ENCODE peak calls at places on chromosomes 2 and 18, in four cellular contexts. One of them, this sample, is unnamed.

GRCh38 chr2:232839680-232840079 is 30.4 kb upstream of the SNORC start:
- DNase-seq in HCT116: no peak
- DNase-seq in GM12878: no peak
- DNase-seq in K562: no peak
- DNase-seq in this sample: no peak

GRCh38 chr18:27839141-27839540 is 337.8 kb downstream of the CDH2 start:
- DNase-seq in GM12878: no peak
- DNase-seq in HCT116: no peak
- DNase-seq in K562: no peak
- DNase-seq in this sample: peak; percentile 15

GRCh38 chr2:236286866-236287545 is 22.8 kb upstream of the ASB18 start:
- DNase-seq in HCT116: no peak
- DNase-seq in GM12878: no peak
- DNase-seq in K562: no peak
- DNase-seq in this sample: no peak

GRCh38 chr18:48668466-48669179 is 129.8 kb downstream of the CTIF start:
- DNase-seq in K562: no peak
- DNase-seq in HCT116: no peak
- DNase-seq in GM12878: no peak
- DNase-seq in this sample: no peak

GRCh38 chr2:62409442-62409841 is 96.6 kb downstream of the TMEM17 start:
- DNase-seq in HCT116: no peak
- DNase-seq in GM12878: no peak
- DNase-seq in K562: no peak
- DNase-seq in this sample: no peak

GRCh38 chr2:187917535-187917934 is 363.3 kb upstream of the TFPI start:
- DNase-seq in GM12878: no peak
- DNase-seq in HCT116: no peak
- DNase-seq in K562: no peak
- DNase-seq in this sample: no peak

GRCh38 chr2:234789926-234790325 is 161.9 kb upstream of the SH3BP4 start:
- DNase-seq in HCT116: no peak
- DNase-seq in GM12878: no peak
- DNase-seq in K562: no peak
- DNase-seq in this sample: no peak

GRCh38 chr2:158926478-158926948 is 41.9 kb upstream of the TANC1 start:
- DNase-seq in HCT116: peak; percentile 34
- DNase-seq in K562: no peak
- DNase-seq in GM12878: no peak
- DNase-seq in this sample: peak; percentile 30

GRCh38 chr18:58408665-58409064 is 220.2 kb downstream of the ALPK2 start:
- DNase-seq in GM12878: no peak
- DNase-seq in HCT116: no peak
- DNase-seq in K562: no peak
- DNase-seq in this sample: peak; percentile 46

GRCh38 chr2:72886505-72887031 is 640 bp upstream of the SPR start:
- DNase-seq in GM12878: no peak
- DNase-seq in K562: no peak
- DNase-seq in HCT116: no peak
- DNase-seq in this sample: no peak

GRCh38 chr2:135494503-135494902 is 36.5 kb downstream of the ZRANB3 start:
- DNase-seq in HCT116: no peak
- DNase-seq in GM12878: no peak
- DNase-seq in K562: no peak
- DNase-seq in this sample: no peak

GRCh38 chr2:82652117-82652516 is 1807.0 kb downstream of the SUCLG1 start:
- DNase-seq in GM12878: no peak
- DNase-seq in K562: no peak
- DNase-seq in HCT116: no peak
- DNase-seq in this sample: no peak

GRCh38 chr2:122758967-122759366 is 1003.5 kb downstream of the TSN start:
- DNase-seq in K562: no peak
- DNase-seq in GM12878: no peak
- DNase-seq in HCT116: no peak
- DNase-seq in this sample: no peak

GRCh38 chr2:102033028-102033749 is 41.4 kb downstream of the IL1R2 start:
- DNase-seq in GM12878: peak; percentile 53
- DNase-seq in HCT116: no peak
- DNase-seq in K562: no peak
- DNase-seq in this sample: peak; percentile 80

GRCh38 chr18:33210575-33211189 is 229.8 kb downstream of the CCDC178 start:
- DNase-seq in HCT116: no peak
- DNase-seq in GM12878: no peak
- DNase-seq in K562: no peak
- DNase-seq in this sample: peak; percentile 3

GRCh38 chr2:213251618-213252017 is 32.6 kb upstream of the SPAG16 start:
- DNase-seq in HCT116: peak; percentile 50
- DNase-seq in GM12878: no peak
- DNase-seq in K562: peak; percentile 38
- DNase-seq in this sample: peak; percentile 72

GRCh38 chr18:5066380-5066977 is 130.6 kb downstream of the AKAIN1 start:
- DNase-seq in GM12878: no peak
- DNase-seq in K562: peak; percentile 31
- DNase-seq in HCT116: no peak
- DNase-seq in this sample: peak; percentile 12

GRCh38 chr2:85288244-85288725 is 39.5 kb downstream of the TGOLN2 start:
- DNase-seq in K562: no peak
- DNase-seq in HCT116: peak; percentile 23
- DNase-seq in GM12878: no peak
- DNase-seq in this sample: no peak

GRCh38 chr2:226891780-226892590 is 56.1 kb downstream of the RHBDD1 start:
- DNase-seq in HCT116: no peak
- DNase-seq in K562: no peak
- DNase-seq in GM12878: no peak
- DNase-seq in this sample: no peak

GRCh38 chr2:147548453-147548852 is 296.4 kb upstream of the ACVR2A start:
- DNase-seq in HCT116: no peak
- DNase-seq in K562: no peak
- DNase-seq in GM12878: no peak
- DNase-seq in this sample: no peak

GRCh38 chr2:5766621-5767020 is 74.4 kb downstream of the SOX11 start:
- DNase-seq in HCT116: no peak
- DNase-seq in K562: no peak
- DNase-seq in GM12878: no peak
- DNase-seq in this sample: no peak

GRCh38 chr2:26355038-26355995 is 8.7 kb upstream of the ADGRF3 start:
- DNase-seq in HCT116: peak; percentile 97
- DNase-seq in GM12878: no peak
- DNase-seq in K562: peak; percentile 48
- DNase-seq in this sample: no peak

GRCh38 chr2:118774458-118775133 is 72.9 kb downstream of the EN1 start:
- DNase-seq in GM12878: no peak
- DNase-seq in HCT116: no peak
- DNase-seq in K562: peak; percentile 82
- DNase-seq in this sample: no peak
- TF ChIP-seq REST in GM12878: no peak
- TF ChIP-seq REST in HCT116: no peak
- TF ChIP-seq REST in K562: no peak
- TF ChIP-seq REST in this sample: no peak

GRCh38 chr2:53314718-53315117 is 452.9 kb upstream of the CHAC2 start:
- DNase-seq in GM12878: no peak
- DNase-seq in K562: no peak
- DNase-seq in HCT116: no peak
- DNase-seq in this sample: no peak

GRCh38 chr2:53312181-53312580 is 455.4 kb upstream of the CHAC2 start:
- DNase-seq in HCT116: no peak
- DNase-seq in GM12878: no peak
- DNase-seq in K562: no peak
- DNase-seq in this sample: no peak

GRCh38 chr2:53312721-53313120 is 454.9 kb upstream of the CHAC2 start:
- DNase-seq in K562: no peak
- DNase-seq in GM12878: no peak
- DNase-seq in HCT116: no peak
- DNase-seq in this sample: no peak

GRCh38 chr2:53317863-53318262 is 449.7 kb upstream of the CHAC2 start:
- DNase-seq in K562: no peak
- DNase-seq in HCT116: no peak
- DNase-seq in GM12878: no peak
- DNase-seq in this sample: no peak

DNA sequence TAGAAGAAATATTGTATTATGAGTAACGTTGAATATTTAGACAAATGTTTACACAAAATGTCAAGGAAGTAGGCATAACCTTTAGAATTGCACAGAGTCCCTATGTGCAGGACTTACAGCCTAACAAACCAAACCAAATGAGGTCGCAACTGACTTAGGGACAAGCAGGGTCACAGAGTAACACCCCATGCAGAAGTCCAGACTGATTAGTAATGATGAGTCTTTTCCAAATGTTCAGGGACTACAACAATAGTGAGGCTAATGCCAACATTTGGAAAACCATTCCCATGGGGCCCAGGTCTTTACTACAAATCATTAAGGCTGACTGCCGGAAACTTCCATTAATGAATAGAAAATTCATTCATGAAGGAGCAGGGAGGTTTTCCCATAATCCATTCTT is 452.4 kb upstream of the CHAC2 start:
- DNase-seq in K562: no peak
- DNase-seq in HCT116: no peak
- DNase-seq in GM12878: no peak
- DNase-seq in this sample: no peak
- TF ChIP-seq ATF3 in K562: no peak
- TF ChIP-seq ATF3 in HCT116: no peak
- TF ChIP-seq ATF3 in GM12878: no peak
- TF ChIP-seq ATF3 in this sample: no peak

GRCh38 chr2:100786297-100786658 is 33.7 kb upstream of the NPAS2 start:
- DNase-seq in HCT116: no peak
- DNase-seq in GM12878: no peak
- DNase-seq in K562: no peak
- DNase-seq in this sample: no peak
- TF ChIP-seq REST in HCT116: no peak
- TF ChIP-seq REST in GM12878: no peak
- TF ChIP-seq REST in K562: no peak
- TF ChIP-seq REST in this sample: no peak

GRCh38 chr2:71460056-71460455 is 6.7 kb downstream of the DYSF start:
- DNase-seq in K562: no peak
- DNase-seq in HCT116: no peak
- DNase-seq in GM12878: no peak
- DNase-seq in this sample: no peak

GRCh38 chr2:71457123-71457958 is 4.0 kb downstream of the DYSF start:
- DNase-seq in GM12878: no peak
- DNase-seq in K562: peak; percentile 55
- DNase-seq in HCT116: no peak
- DNase-seq in this sample: no peak

GRCh38 chr2:71457959-71458322 is 4.6 kb downstream of the DYSF start:
- DNase-seq in K562: no peak
- DNase-seq in GM12878: no peak
- DNase-seq in HCT116: no peak
- DNase-seq in this sample: no peak

GRCh38 chr2:71459084-71459431 is 5.7 kb downstream of the DYSF start:
- DNase-seq in HCT116: no peak
- DNase-seq in GM12878: no peak
- DNase-seq in K562: no peak
- DNase-seq in this sample: no peak

GRCh38 chr2:71458413-71459083 is 5.2 kb downstream of the DYSF start:
- DNase-seq in GM12878: no peak
- DNase-seq in K562: no peak
- DNase-seq in HCT116: no peak
- DNase-seq in this sample: no peak
- TF ChIP-seq ATF3 in GM12878: no peak
- TF ChIP-seq ATF3 in K562: no peak
- TF ChIP-seq ATF3 in HCT116: no peak
- TF ChIP-seq ATF3 in this sample: no peak

GRCh38 chr2:97995734-97996624 is at the start of gene TMEM131:
- DNase-seq in HCT116: peak; percentile 89
- DNase-seq in K562: peak; percentile 94
- DNase-seq in GM12878: peak; percentile 74
- DNase-seq in this sample: peak; percentile 88
- TF ChIP-seq REST in HCT116: no peak
- TF ChIP-seq REST in K562: no peak
- TF ChIP-seq REST in GM12878: peak; percentile 9
- TF ChIP-seq REST in this sample: peak; percentile 52

GRCh38 chr2:121664713-121665112 is 15.5 kb upstream of the CLASP1 start:
- DNase-seq in HCT116: no peak
- DNase-seq in K562: no peak
- DNase-seq in GM12878: no peak
- DNase-seq in this sample: no peak
- TF ChIP-seq ATF3 in HCT116: no peak
- TF ChIP-seq ATF3 in K562: no peak
- TF ChIP-seq ATF3 in GM12878: no peak
- TF ChIP-seq ATF3 in this sample: no peak

GRCh38 chr2:191325651-191326365 is 80.6 kb downstream of the MYO1B start:
- DNase-seq in GM12878: no peak
- DNase-seq in HCT116: no peak
- DNase-seq in K562: no peak
- DNase-seq in this sample: no peak
- TF ChIP-seq REST in GM12878: no peak
- TF ChIP-seq REST in HCT116: no peak
- TF ChIP-seq REST in K562: no peak
- TF ChIP-seq REST in this sample: no peak

DNA sequence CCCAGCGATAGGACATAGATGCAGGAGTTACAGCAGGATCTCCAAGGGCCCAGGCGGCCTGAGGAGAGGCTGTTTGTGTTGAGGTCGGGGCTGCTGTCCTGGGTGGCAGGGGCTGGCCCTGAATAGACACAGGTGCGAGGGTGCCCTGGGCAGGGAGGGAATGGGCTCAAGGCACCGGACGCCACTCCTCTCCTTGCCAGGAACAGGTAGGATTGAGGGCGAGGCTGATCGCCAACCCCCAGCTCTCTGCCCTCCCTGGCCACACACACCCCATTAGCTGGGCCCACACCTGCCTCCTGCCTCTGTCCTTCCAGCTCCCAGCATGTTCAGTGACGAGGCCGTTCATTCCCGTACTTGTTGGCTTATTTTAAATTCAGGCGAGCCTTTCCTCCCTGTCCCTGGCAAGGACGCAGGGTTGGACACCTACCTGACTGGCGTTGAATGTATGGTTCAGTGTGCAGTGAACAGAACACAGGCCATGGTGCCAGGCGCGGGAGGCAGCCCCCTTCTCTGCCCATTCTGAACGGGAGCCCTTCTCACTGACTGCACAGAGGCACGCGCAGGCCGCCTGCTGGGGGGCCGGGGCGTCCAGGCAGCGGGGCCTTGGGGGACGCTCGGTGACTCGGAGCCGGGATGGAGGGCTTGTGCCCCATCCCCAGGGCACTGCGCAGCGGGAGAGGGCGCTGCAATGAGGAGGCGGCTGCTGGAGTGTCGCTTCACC is 41.3 kb upstream of the SNED1 start:
- DNase-seq in GM12878: no peak
- DNase-seq in HCT116: no peak
- DNase-seq in K562: no peak
- DNase-seq in this sample: no peak
- TF ChIP-seq ATF3 in GM12878: no peak
- TF ChIP-seq ATF3 in HCT116: no peak
- TF ChIP-seq ATF3 in K562: no peak
- TF ChIP-seq ATF3 in this sample: no peak

GRCh38 chr2:173355132-173355865 is 627 bp downstream of the CDCA7 start:
- DNase-seq in GM12878: no peak
- DNase-seq in K562: peak; percentile 69
- DNase-seq in HCT116: peak; percentile 28
- DNase-seq in this sample: peak; percentile 18
- TF ChIP-seq REST in GM12878: no peak
- TF ChIP-seq REST in K562: no peak
- TF ChIP-seq REST in HCT116: no peak
- TF ChIP-seq REST in this sample: no peak